ENCODE peak calls at places on chromosomes 16 and 17, in six cellular contexts. L is activated T-helper 17 cell treated with anti-CD3 and anti-CD28 coated beads, Interleukin-2, amount 50 U/mL, for 72 hours; U is activated CD8-positive, alpha-beta T cell treated with anti-CD3 and anti-CD28 coated beads, Interleukin-2, amount 10 ng/mL, durations not matched to agents 7 days and 5 days; N is activated T-cell treated with anti-CD3 and anti-CD28 coated beads, Interleukin-2, amount 50 U/mL, for 4 hours; O is DND-41; I is right cardiac atrium. C is an unnamed sample.

GRCh38 chr17:32955155-32955554 is 27.2 kb downstream of the TMEM98 start:
- ATAC-seq in L (no peak), U (no peak), N (no peak), O (no peak), I (no peak), C (no peak)

GRCh38 chr17:34741967-34742366 is 162.6 kb downstream of the TMEM132E start:
- ATAC-seq in L (no peak), U (no peak), N (no peak), O (no peak), I (no peak), C (no peak)

GRCh38 chr16:30335598-30336474 is 19.3 kb downstream of the CD2BP2 start:
- ATAC-seq in L (peak; percentile 36), U (peak; percentile 6), N (peak; percentile 1), O (no peak), I (peak; percentile 46), C (no peak)

GRCh38 chr17:82791532-82791931 is 39.7 kb downstream of the TBCD start:
- ATAC-seq in L (no peak), U (no peak), N (no peak), O (no peak), I (no peak), C (no peak)

GRCh38 chr17:38510424-38511125 is 82.3 kb downstream of the ARHGAP23 start:
- ATAC-seq in L (peak; percentile 35), U (peak; percentile 20), N (peak; percentile 57), O (no peak), I (peak; percentile 34), C (peak; percentile 59)

GRCh38 chr17:82876149-82876548 is 36.3 kb upstream of the ZNF750 start:
- ATAC-seq in L (no peak), U (no peak), N (no peak), O (no peak), I (peak; percentile 22), C (peak; percentile 62)

GRCh38 chr16:50531901-50532300 is 16.3 kb upstream of the NKD1 start:
- ATAC-seq in L (no peak), U (no peak), N (no peak), O (no peak), I (no peak), C (no peak)

GRCh38 chr16:54594646-54595381 is 308.2 kb upstream of the IRX3 start:
- ATAC-seq in L (no peak), U (no peak), N (no peak), O (peak; percentile 79), I (no peak), C (no peak)

GRCh38 chr16:85349413-85350145 is 237.3 kb upstream of the CIBAR2 start:
- ATAC-seq in L (no peak), U (no peak), N (no peak), O (no peak), I (no peak), C (no peak)

GRCh38 chr17:927611-928461 is 51.7 kb downstream of the NXN start:
- ATAC-seq in L (no peak), U (no peak), N (no peak), O (no peak), I (peak; percentile 20), C (peak; percentile 44)

GRCh38 chr16:74570412-74571301 is 36.3 kb downstream of the GLG1 start:
- ATAC-seq in L (no peak), U (no peak), N (no peak), O (no peak), I (peak; percentile 31), C (no peak)

GRCh38 chr16:84569382-84569987 is 48.4 kb downstream of the COTL1 start:
- ATAC-seq in L (no peak), U (no peak), N (no peak), O (no peak), I (no peak), C (no peak)

GRCh38 chr17:52419256-52419655 is 260.7 kb upstream of the CA10 start:
- ATAC-seq in L (no peak), U (no peak), N (no peak), O (no peak), I (no peak), C (no peak)

GRCh38 chr17:67151717-67152116 is 93.3 kb downstream of the HELZ start:
- ATAC-seq in L (peak; percentile 70), U (no peak), N (no peak), O (no peak), I (no peak), C (no peak)

GRCh38 chr16:1009358-1010150 is 28.0 kb downstream of the SOX8 start:
- ATAC-seq in L (no peak), U (no peak), N (no peak), O (no peak), I (no peak), C (no peak)

C was measured in gastroesophageal sphincter.